ENCODE peak calls at places on chromosomes 6 and 20, in four cellular contexts. F is cardiac muscle cell, S is left lung, T is left ventricle myocardium inferior. Z is an unnamed sample.

GRCh38 chr6:41713161-41713649 is 22.2 kb downstream of the TFEB start:
- DNase-seq in T (peak; percentile 70), S (peak; percentile 87), F (no peak), Z (no peak)

GRCh38 chr6:144411506-144412165 is 126.5 kb downstream of the UTRN start:
- DNase-seq in F (no peak), S (no peak), T (no peak), Z (no peak)

GRCh38 chr6:2687456-2687855 is 63.3 kb downstream of the MYLK4 start:
- DNase-seq in F (no peak), T (no peak), S (no peak), Z (no peak)

GRCh38 chr20:14245368-14245970 is 91.9 kb downstream of the FLRT3 start:
- DNase-seq in T (no peak), F (peak; percentile 14), S (no peak), Z (no peak)

GRCh38 chr6:971981-972640 is 279.2 kb upstream of the EXOC2 start:
- DNase-seq in F (no peak), T (no peak), S (no peak), Z (no peak)

GRCh38 chr6:53795254-53795701 is 473 bp downstream of the LRRC1 start:
- DNase-seq in T (no peak), S (peak; percentile 49), F (no peak), Z (no peak)

GRCh38 chr6:73263570-73263909 is 544 bp upstream of the KHDC1 start:
- DNase-seq in T (no peak), F (peak; percentile 3), S (no peak), Z (no peak)

GRCh38 chr6:23031986-23032385 is 462.6 kb downstream of the HDGFL1 start:
- DNase-seq in F (peak; percentile 15), T (no peak), S (no peak), Z (no peak)

GRCh38 chr20:29873946-29874345 is 1383.5 kb upstream of the DEFB115 start:
- DNase-seq in F (peak; percentile 65), S (peak; percentile 72), T (peak; percentile 45), Z (peak; percentile 16)

GRCh38 chr6:20826378-20826777 is 292.1 kb downstream of the CDKAL1 start:
- DNase-seq in S (no peak), T (no peak), F (peak; percentile 60), Z (no peak)

GRCh38 chr6:70725817-70726413 is 58.2 kb downstream of the SMAP1 start:
- DNase-seq in S (no peak), F (peak; percentile 48), T (no peak), Z (no peak)

GRCh38 chr6:4280721-4281120 is 145.3 kb upstream of the ECI2 start:
- DNase-seq in S (no peak), F (peak; percentile 85), T (no peak), Z (no peak)

GRCh38 chr6:159969921-159970320 is 1.0 kb downstream of the IGF2R start:
- DNase-seq in F (peak; percentile 73), T (no peak), S (no peak), Z (no peak)

GRCh38 chr20:31819083-31819784 is at the start of gene MYLK2:
- DNase-seq in T (peak; percentile 54), S (no peak), F (no peak), Z (no peak)

GRCh38 chr6:14381225-14381887 is 263.8 kb downstream of the CD83 start:
- DNase-seq in F (no peak), T (no peak), S (no peak), Z (no peak)

GRCh38 chr6:30908700-30909099 is 693 bp downstream of the GTF2H4 start:
- DNase-seq in S (no peak), T (no peak), F (no peak), Z (no peak)
- H3K27ac ChIP-seq in S (no peak overlapping the region), T (no peak overlapping the region), F (no peak overlapping the region), Z (peak overlapping the region; percentile 66)

DNA sequence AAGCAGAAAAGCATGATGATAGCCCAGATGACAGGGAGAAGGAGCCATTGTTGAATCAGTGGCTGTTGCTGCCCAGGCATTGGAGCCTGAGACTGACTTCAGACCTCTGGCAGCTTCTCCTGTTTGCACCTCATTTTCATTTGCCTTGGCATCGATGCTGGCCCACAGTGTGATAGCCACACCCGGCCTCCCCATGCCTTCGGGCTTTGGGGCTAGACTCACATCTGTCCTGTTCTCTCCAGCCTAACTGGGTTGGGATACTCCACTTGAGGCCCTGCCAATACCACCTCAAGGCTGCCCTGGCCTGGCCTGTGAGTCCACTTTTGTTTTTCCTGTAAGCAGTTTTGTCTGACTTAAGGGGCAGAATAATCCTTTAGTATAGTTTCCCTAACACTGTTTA is 140.4 kb downstream of the UST start:
- DNase-seq in F (no peak), T (no peak), S (no peak), Z (no peak)
- H3K27ac ChIP-seq in F (no peak overlapping the region), T (no peak overlapping the region), S (no peak overlapping the region), Z (no peak overlapping the region)

DNA sequence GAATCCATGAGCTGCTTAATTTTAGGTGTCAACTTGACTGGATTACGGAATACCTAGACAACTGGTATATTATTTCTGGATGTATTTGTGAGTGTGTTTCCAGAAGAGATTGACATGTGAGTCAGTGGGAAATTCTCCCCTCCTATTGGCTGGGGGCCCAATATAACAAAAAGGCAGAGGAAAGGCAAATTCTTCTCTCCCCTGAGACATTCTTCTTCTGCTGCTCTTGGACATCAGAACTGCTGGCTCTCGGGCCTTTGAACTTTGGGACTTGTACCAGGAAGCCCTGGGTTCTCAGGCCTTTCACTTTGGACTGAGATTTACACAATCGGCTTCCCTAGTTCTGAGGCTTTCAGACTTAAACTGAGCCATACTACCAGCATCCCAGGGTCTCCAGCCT is 7.7 kb upstream of the BTN3A3 start:
- DNase-seq in F (peak; percentile 39), T (no peak), S (no peak), Z (no peak)
- H3K27ac ChIP-seq in F (no peak overlapping the region), T (peak overlapping the region; percentile 41), S (no peak overlapping the region), Z (no peak overlapping the region)

DNA sequence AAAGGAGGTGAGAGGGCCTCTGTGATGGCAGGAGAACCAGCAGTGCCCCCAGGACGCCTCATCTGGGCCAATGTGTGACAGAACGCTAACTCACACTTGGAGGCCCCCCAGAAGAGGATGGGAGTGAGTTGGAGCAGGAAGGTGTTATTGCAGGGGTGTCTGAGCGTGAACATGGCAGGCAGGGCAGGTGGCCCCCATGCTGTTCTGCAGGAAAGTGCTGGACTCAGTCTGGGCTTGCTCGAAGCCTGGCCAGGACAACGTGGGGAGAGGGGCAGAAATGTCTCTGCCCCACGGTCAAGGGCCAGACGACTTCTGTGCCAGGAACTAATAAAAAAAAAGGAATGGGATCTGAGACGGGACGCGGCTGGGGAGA is 931 bp upstream of the EBF4 start:
- DNase-seq in F (no peak), T (no peak), S (no peak), Z (no peak)
- H3K27ac ChIP-seq in F (no peak overlapping the region), T (peak overlapping the region; percentile 89), S (peak overlapping the region; percentile 70), Z (no peak overlapping the region)

GRCh38 chr6:111558690-111559192 is 46.9 kb downstream of the TRAF3IP2 start:
- DNase-seq in T (no peak), F (no peak), S (no peak), Z (no peak)
- H3K27ac ChIP-seq in T (peak overlapping the region; percentile 80), F (peak overlapping the region; percentile 71), S (no peak overlapping the region), Z (no peak overlapping the region)

Z was measured in CD8-positive, alpha-beta memory T cell.